ENCODE peak calls at places on chromosomes 5 and 9, in seven cellular contexts. B, X, L, Z, U, W and F are unnamed samples.

GRCh38 chr9:134899818-134900325 is 17.8 kb downstream of the FCN1 start:
- DNase-seq in B (no peak), X (no peak), L (no peak), Z (no peak), U (no peak), W (no peak), F (no peak)

GRCh38 chr5:90939208-90939607 is 380.6 kb downstream of the ADGRV1 start:
- DNase-seq in B (no peak), X (no peak), L (no peak), Z (no peak), U (no peak), W (no peak), F (no peak)

GRCh38 chr9:130995399-130995941 is 13.5 kb upstream of the LAMC3 start:
- DNase-seq in B (peak), X (no peak), L (peak), Z (no peak), U (peak), W (peak), F (peak)

GRCh38 chr5:142959683-142960308 is 189.6 kb downstream of the ARHGAP26 start:
- DNase-seq in B (no peak), X (no peak), L (no peak), Z (no peak), U (peak), W (peak), F (no peak)

GRCh38 chr9:86975086-86975485 is 27.8 kb upstream of the GAS1 start:
- DNase-seq in B (no peak), X (no peak), L (no peak), Z (no peak), U (no peak), W (no peak), F (no peak)

GRCh38 chr9:133521122-133522072 is 3.4 kb downstream of the MYMK start:
- DNase-seq in B (no peak), X (peak), L (no peak), Z (no peak), U (no peak), W (no peak), F (no peak)

GRCh38 chr5:131488463-131488862 is 146.6 kb downstream of the RAPGEF6 start:
- DNase-seq in B (no peak), X (no peak), L (no peak), Z (no peak), U (no peak), W (peak), F (peak)

GRCh38 chr5:151150484-151151262 is 6.9 kb downstream of the ANXA6 start:
- DNase-seq in B (peak), X (no peak), L (no peak), Z (peak), U (no peak), W (peak), F (peak)

GRCh38 chr5:82422751-82423181 is 144.6 kb upstream of the RPS23 start:
- DNase-seq in B (peak), X (no peak), L (no peak), Z (no peak), U (no peak), W (no peak), F (no peak)

GRCh38 chr5:108059334-108059733 is 322.6 kb downstream of the FBXL17 start:
- DNase-seq in B (no peak), X (no peak), L (no peak), Z (no peak), U (no peak), W (no peak), F (no peak)

GRCh38 chr5:172919525-172920446 is 39.4 kb upstream of the RPL26L1 start:
- DNase-seq in B (no peak), X (no peak), L (no peak), Z (no peak), U (peak), W (peak), F (no peak)

GRCh38 chr5:74064911-74065310 is 438.9 kb downstream of the ARHGEF28 start:
- DNase-seq in B (no peak), X (no peak), L (no peak), Z (no peak), U (no peak), W (no peak), F (no peak)

GRCh38 chr9:87950296-87950695 is 24.0 kb downstream of the CDK20 start:
- DNase-seq in B (no peak), X (no peak), L (no peak), Z (no peak), U (no peak), W (no peak), F (no peak)